ENCODE peak calls at places on chromosomes 1 and 21, in five cellular contexts. R is GM04503, Q is thoracic aorta, L is B cell, E is hypothalamus. D is an unnamed sample.
A peak's percentile ranks its signal among the peaks of the same experiment; 100 is the strongest.

GRCh38 chr1:158527190-158527815 is 26.9 kb downstream of the OR6Y1 start:
- DNase-seq in Q (no peak), R (no peak), L (peak; percentile 46), E (no peak), D (no peak)

GRCh38 chr1:166947398-166948043 is 27.8 kb downstream of the ILDR2 start:
- DNase-seq in L (peak; percentile 17), R (no peak), Q (peak; percentile 7), E (peak; percentile 80), D (no peak)

GRCh38 chr1:157105988-157106812 is 6.6 kb upstream of the ETV3L start:
- DNase-seq in E (no peak), L (peak; percentile 36), Q (no peak), R (peak; percentile 52), D (no peak)

GRCh38 chr1:99992760-99993467 is 23.1 kb downstream of the SLC35A3 start:
- DNase-seq in Q (no peak), L (no peak), E (no peak), R (no peak), D (no peak)

GRCh38 chr21:33348728-33349127 is 24.0 kb downstream of the IFNAR1 start:
- DNase-seq in R (no peak), L (no peak), Q (no peak), E (no peak), D (no peak)

GRCh38 chr1:162878000-162878596 is 17.1 kb upstream of the CCDC190 start:
- DNase-seq in L (no peak), Q (peak; percentile 14), R (no peak), E (peak; percentile 15), D (peak; percentile 76)

GRCh38 chr21:39454949-39455668 is 3.3 kb downstream of the SH3BGR start:
- DNase-seq in E (no peak), L (no peak), Q (no peak), R (no peak), D (no peak)

GRCh38 chr1:173201968-173202367 is 5.2 kb downstream of the TNFSF4 start:
- DNase-seq in R (no peak), E (no peak), L (peak; percentile 27), Q (no peak), D (no peak)

GRCh38 chr1:202742496-202742895 is 32.2 kb upstream of the SYT2 start:
- DNase-seq in L (no peak), R (no peak), Q (no peak), E (no peak), D (no peak)

GRCh38 chr1:91273875-91274274 is 130.8 kb downstream of the HFM1 start:
- DNase-seq in E (no peak), Q (no peak), R (no peak), L (no peak), D (no peak)

GRCh38 chr1:67689267-67690017 is 4.4 kb downstream of the GADD45A start:
- DNase-seq in Q (no peak), R (no peak), E (no peak), L (no peak), D (no peak)

GRCh38 chr1:57770236-57770635 is 346.4 kb upstream of the DAB1 start:
- DNase-seq in R (no peak), L (no peak), Q (no peak), E (no peak), D (no peak)

GRCh38 chr1:228198977-228199590 is 8.8 kb upstream of the OBSCN start:
- DNase-seq in R (no peak), E (no peak), Q (no peak), L (no peak), D (no peak)

GRCh38 chr1:203038217-203038741 is 12.0 kb downstream of the PPFIA4 start:
- DNase-seq in E (peak; percentile 53), Q (peak; percentile 67), R (peak; percentile 69), L (no peak), D (peak; percentile 53)

GRCh38 chr1:95216292-95216990 is 17.6 kb upstream of the RWDD3 start:
- DNase-seq in L (peak; percentile 36), R (no peak), Q (no peak), E (no peak), D (no peak)

GRCh38 chr1:81226603-81226928 is 574.2 kb upstream of the ADGRL2 start:
- DNase-seq in E (no peak), Q (no peak), R (no peak), L (no peak), D (no peak)